ENCODE peak calls at places on chromosomes 16 and 17, in six cellular contexts. V is activated naive CD4-positive, alpha-beta T cell; F is stimulated activated CD4-positive, alpha-beta T cell treated with anti-CD3 and anti-CD28 coated beads, Interleukin-1b, Interleukin-23, amount 100 ng/mL, for 48 hours; Z is fibroblast of mammary gland; Y is choroid plexus epithelial cell; X is cardiac muscle cell. N is an unnamed sample.

GRCh38 chr16:31713945-31714898 is 159.4 kb upstream of the ZNF267 start:
- DNase-seq in X (peak; percentile 6), F (no peak), Z (no peak), V (no peak), Y (no peak), N (no peak)

GRCh38 chr16:11249233-11250061 is 6.6 kb downstream of the SOCS1 start:
- DNase-seq in V (no peak), F (no peak), Z (no peak), Y (no peak), X (no peak), N (no peak)

GRCh38 chr17:21081967-21082366 is 39.2 kb upstream of the USP22 start:
- DNase-seq in F (no peak), Z (no peak), Y (no peak), V (no peak), X (no peak), N (no peak)

GRCh38 chr17:45867171-45867570 is 22.5 kb downstream of the SPPL2C start:
- DNase-seq in Z (no peak), V (no peak), F (no peak), X (no peak), Y (no peak), N (no peak)

GRCh38 chr17:6269474-6269873 is 165.4 kb downstream of the AIPL1 start:
- DNase-seq in Z (peak; percentile 4), X (peak; percentile 89), F (no peak), V (no peak), Y (peak; percentile 49), N (no peak)

GRCh38 chr17:75610103-75610984 is 22.7 kb downstream of the MYO15B start:
- DNase-seq in F (no peak), X (no peak), Y (no peak), V (no peak), Z (no peak), N (no peak)

GRCh38 chr17:14373587-14374259 is 72.8 kb downstream of the HS3ST3B1 start:
- DNase-seq in F (no peak), Z (peak; percentile 56), X (no peak), V (no peak), Y (peak; percentile 64), N (no peak)

GRCh38 chr16:65510850-65511249 is 389.0 kb upstream of the CDH11 start:
- DNase-seq in F (no peak), Y (peak; percentile 95), V (no peak), X (no peak), Z (no peak), N (no peak)

GRCh38 chr17:1947229-1947742 is 77.8 kb downstream of the RTN4RL1 start:
- DNase-seq in Z (no peak), X (peak; percentile 89), Y (no peak), F (no peak), V (no peak), N (no peak)

GRCh38 chr17:83173180-83173996 is 94.0 kb downstream of the METRNL start:
- DNase-seq in V (no peak), Z (no peak), X (no peak), Y (no peak), F (no peak), N (no peak)

GRCh38 chr17:80818871-80819270 is 172.8 kb upstream of the CHMP6 start:
- DNase-seq in Y (no peak), F (no peak), X (no peak), Z (no peak), V (no peak), N (no peak)

GRCh38 chr16:85360323-85361277 is 248.3 kb upstream of the CIBAR2 start:
- DNase-seq in F (no peak), V (no peak), Y (no peak), Z (no peak), X (no peak), N (no peak)

GRCh38 chr17:73228748-73229236 is 32.9 kb downstream of the CPSF4L start:
- DNase-seq in Z (peak; percentile 90), F (peak; percentile 32), Y (peak; percentile 89), V (no peak), X (no peak), N (no peak)

GRCh38 chr17:43878260-43879082 is 28.9 kb downstream of the MPP2 start:
- DNase-seq in Y (peak; percentile 92), F (peak; percentile 58), X (peak; percentile 81), V (peak; percentile 50), Z (peak; percentile 88), N (peak; percentile 42)

GRCh38 chr17:206941-207560 is 25.6 kb upstream of the DOC2B start:
- DNase-seq in V (no peak), Z (no peak), F (no peak), Y (no peak), X (no peak), N (no peak)

GRCh38 chr17:17109896-17110295 is 67.6 kb downstream of the MPRIP start:
- DNase-seq in X (no peak), Y (no peak), Z (no peak), F (no peak), V (no peak), N (no peak)

GRCh38 chr17:75030161-75030560 is 16.6 kb downstream of the ATP5PD start:
- DNase-seq in X (no peak), V (no peak), Y (no peak), F (no peak), Z (no peak), N (no peak)

GRCh38 chr17:37708008-37708615 is 36.7 kb downstream of the HNF1B start:
- DNase-seq in Y (no peak), F (no peak), V (no peak), X (no peak), Z (no peak), N (no peak)

GRCh38 chr17:339193-340061 is 13.2 kb downstream of the RPH3AL start:
- DNase-seq in X (no peak), Z (no peak), V (no peak), Y (no peak), F (no peak), N (no peak)

GRCh38 chr17:56593741-56594527 is 435 bp downstream of the NOG start:
- DNase-seq in Y (peak; percentile 61), X (peak; percentile 85), Z (peak; percentile 51), F (peak; percentile 42), V (peak; percentile 42), N (no peak)

GRCh38 chr16:87581867-87582220 is 20.5 kb upstream of the JPH3 start:
- DNase-seq in Y (peak; percentile 99), F (no peak), V (no peak), Z (peak; percentile 99), X (no peak), N (no peak)

GRCh38 chr16:31489616-31490584 is 7.0 kb downstream of the SLC5A2 start:
- DNase-seq in F (no peak), Y (no peak), V (no peak), Z (no peak), X (no peak), N (no peak)

GRCh38 chr17:48996696-48997102 is 486 bp upstream of the IGF2BP1 start:
- DNase-seq in Y (no peak), Z (no peak), X (no peak), V (no peak), F (no peak), N (no peak)

GRCh38 chr16:86306811-86307517 is 203.4 kb upstream of the FOXF1 start:
- DNase-seq in Y (peak; percentile 91), X (no peak), F (no peak), Z (peak; percentile 68), V (no peak), N (no peak)

GRCh38 chr16:12440233-12440530 is 363.5 kb downstream of the CPPED1 start:
- DNase-seq in V (no peak), F (no peak), Y (peak; percentile 5), X (no peak), Z (peak; percentile 35), N (no peak)

GRCh38 chr17:45253879-45254278 is 8.0 kb downstream of the SPATA32 start:
- DNase-seq in V (no peak), F (no peak), X (no peak), Z (no peak), Y (no peak), N (no peak)

GRCh38 chr17:17379197-17379991 is 76.2 kb downstream of the NT5M start:
- DNase-seq in Y (no peak), X (no peak), V (no peak), F (no peak), Z (peak; percentile 20), N (no peak)

GRCh38 chr17:57256708-57257112 is 387 bp downstream of the MSI2 start:
- DNase-seq in F (peak; percentile 17), V (no peak), X (peak; percentile 62), Z (no peak), Y (peak; percentile 26), N (no peak)

GRCh38 chr17:81048827-81049371 is 13.9 kb downstream of the BAIAP2 start:
- DNase-seq in F (no peak), Y (no peak), Z (no peak), V (no peak), X (no peak), N (no peak)

GRCh38 chr17:82097187-82097918 is 683 bp downstream of the FASN start:
- DNase-seq in Y (peak; percentile 79), X (peak; percentile 77), V (no peak), Z (peak; percentile 42), F (no peak), N (no peak)

GRCh38 chr17:39793473-39793872 is 55.7 kb downstream of the GRB7 start:
- DNase-seq in F (no peak), V (no peak), Y (no peak), X (no peak), Z (no peak), N (no peak)

GRCh38 chr17:6279659-6280058 is 155.3 kb downstream of the AIPL1 start:
- DNase-seq in V (no peak), X (no peak), Z (no peak), F (no peak), Y (no peak), N (no peak)

GRCh38 chr16:88911946-88912310 is 45.5 kb upstream of the PABPN1L start:
- DNase-seq in Z (no peak), F (no peak), X (no peak), Y (no peak), V (no peak), N (no peak)

N was measured in stimulated activated CD8-positive, alpha-beta memory T cell treated with anti-CD3 and anti-CD28 coated beads, Interleukin-4, amount 100 ng/mL, for 4 hours.